ENCODE peak calls at places on chromosomes 3 and 15, in seven cellular contexts. K, L, G, Q, F, W and Z are unnamed samples.

GRCh38 chr3:181313379-181313778 is 323.8 kb upstream of the DNAJC19 start:
- DNase-seq in W (no peak), L (no peak), Q (no peak), F (no peak), G (no peak), K (no peak), Z (no peak)

GRCh38 chr3:839981-840380 is 252.8 kb upstream of the CNTN6 start:
- DNase-seq in L (no peak), F (no peak), G (no peak), W (no peak), K (no peak), Q (no peak), Z (no peak)

GRCh38 chr3:61561374-61562041 is at the start of gene PTPRG:
- DNase-seq in Q (peak; percentile 83), F (no peak), W (no peak), G (peak; percentile 82), K (peak; percentile 69), L (peak; percentile 91), Z (peak; percentile 41)

GRCh38 chr15:37824717-37825382 is 109.6 kb upstream of the TMCO5A start:
- DNase-seq in W (no peak), L (no peak), Q (no peak), F (peak; percentile 23), G (peak; percentile 2), K (peak; percentile 21), Z (no peak)

GRCh38 chr3:20563236-20563635 is 377.2 kb upstream of the SGO1 start:
- DNase-seq in L (no peak), W (no peak), G (no peak), K (no peak), F (no peak), Q (no peak), Z (no peak)

GRCh38 chr15:91116379-91117067 is 16.5 kb downstream of the SV2B start:
- DNase-seq in L (no peak), F (no peak), W (peak; percentile 65), G (peak; percentile 39), K (no peak), Q (no peak), Z (peak; percentile 23)

GRCh38 chr3:22326305-22326704 is 575.3 kb upstream of the ZNF385D start:
- DNase-seq in F (no peak), Q (no peak), L (no peak), G (no peak), W (no peak), K (no peak), Z (no peak)

GRCh38 chr3:179610066-179610465 is 5.5 kb downstream of the NDUFB5 start:
- DNase-seq in L (no peak), Q (no peak), K (no peak), F (no peak), W (no peak), G (no peak), Z (no peak)

GRCh38 chr3:154181127-154181691 is 60.0 kb downstream of the ARHGEF26 start:
- DNase-seq in G (no peak), L (peak; percentile 32), K (no peak), F (no peak), Q (no peak), W (no peak), Z (peak; percentile 74)

GRCh38 chr15:35308802-35309201 is 223.7 kb upstream of the NANOGP8 start:
- DNase-seq in K (no peak), L (no peak), F (no peak), W (no peak), G (no peak), Q (no peak), Z (peak; percentile 37)

GRCh38 chr15:33735143-33735542 is 233.2 kb upstream of the CHRM5 start:
- DNase-seq in K (no peak), L (no peak), F (no peak), G (no peak), Q (no peak), W (no peak), Z (no peak)

GRCh38 chr3:100893108-100893507 is 100.1 kb downstream of the ABI3BP start:
- DNase-seq in L (no peak), F (no peak), Q (no peak), K (no peak), W (no peak), G (no peak), Z (no peak)

GRCh38 chr3:101720851-101721649 is 3.4 kb upstream of the CEP97 start:
- DNase-seq in W (no peak), G (no peak), F (no peak), L (no peak), Q (no peak), K (no peak), Z (no peak)

GRCh38 chr3:171113716-171114115 is 87.2 kb upstream of the SLC2A2 start:
- DNase-seq in K (no peak), F (peak; percentile 17), W (no peak), L (peak; percentile 22), G (peak; percentile 30), Q (no peak), Z (no peak)

GRCh38 chr15:75348563-75349350 is 1.9 kb downstream of the NEIL1 start:
- DNase-seq in L (peak; percentile 79), Q (peak; percentile 66), W (no peak), G (no peak), K (no peak), F (no peak), Z (peak; percentile 67)

GRCh38 chr3:188179006-188179966 is 25.3 kb downstream of the LPP start:
- DNase-seq in G (no peak), L (no peak), F (no peak), Q (no peak), W (no peak), K (no peak), Z (no peak)

GRCh38 chr3:76111808-76112207 is 326.5 kb upstream of the ZNF717 start:
- DNase-seq in W (no peak), L (no peak), G (no peak), K (no peak), Q (no peak), F (no peak), Z (no peak)

GRCh38 chr3:125431391-125431790 is 56.3 kb upstream of the ZNF148 start:
- DNase-seq in F (no peak), L (no peak), K (no peak), Q (no peak), G (no peak), W (no peak), Z (no peak)

GRCh38 chr3:112649478-112649735 is 8.5 kb upstream of the CCDC80 start:
- DNase-seq in F (no peak), Q (no peak), K (no peak), W (no peak), G (no peak), L (no peak), Z (no peak)

GRCh38 chr15:98547741-98548166 is 100.6 kb upstream of the IGF1R start:
- DNase-seq in G (no peak), Q (peak; percentile 58), F (no peak), L (no peak), K (no peak), W (no peak), Z (no peak)
- TF ChIP-seq JUND in G (no peak), Q (no peak), F (no peak), L (no peak), K (no peak), W (no peak), Z (no peak)

GRCh38 chr3:46609944-46610722 is 2.2 kb upstream of the FAM240A start:
- DNase-seq in W (no peak), G (no peak), K (no peak), L (peak; percentile 37), F (no peak), Q (peak; percentile 30), Z (no peak)

GRCh38 chr3:46615050-46615449 is 2.7 kb downstream of the FAM240A start:
- DNase-seq in W (no peak), F (no peak), L (no peak), G (no peak), K (no peak), Q (peak; percentile 35), Z (no peak)

GRCh38 chr3:46609074-46609735 is 3.1 kb upstream of the FAM240A start:
- DNase-seq in W (no peak), F (no peak), K (no peak), G (no peak), L (no peak), Q (peak; percentile 36), Z (no peak)

GRCh38 chr3:46613313-46614005 is 1.1 kb downstream of the FAM240A start:
- DNase-seq in F (no peak), G (no peak), W (no peak), L (no peak), K (no peak), Q (peak; percentile 45), Z (no peak)

GRCh38 chr3:46612324-46612723 is at the start of gene FAM240A:
- DNase-seq in W (no peak), K (no peak), L (no peak), G (no peak), Q (peak; percentile 39), F (no peak), Z (no peak)
- TF ChIP-seq JUND in W (no peak), K (no peak), L (no peak), G (no peak), Q (no peak), F (no peak), Z (no peak)

GRCh38 chr3:78153973-78154372 is 1114.1 kb downstream of the ROBO2 start:
- DNase-seq in W (no peak), F (no peak), G (no peak), Q (no peak), K (no peak), L (no peak), Z (no peak)
- TF ChIP-seq JUND in W (no peak), F (no peak), G (no peak), Q (no peak), K (no peak), L (no peak), Z (no peak)

GRCh38 chr3:40248591-40248990 is 60.9 kb upstream of the EIF1B start:
- DNase-seq in Q (no peak), G (no peak), W (no peak), F (no peak), K (no peak), L (no peak), Z (no peak)
- TF ChIP-seq JUND in Q (no peak), G (no peak), W (no peak), F (no peak), K (no peak), L (no peak), Z (no peak)

GRCh38 chr3:141646760-141647561 is 91.1 kb upstream of the RNF7 start:
- DNase-seq in W (no peak), Q (no peak), F (peak; percentile 73), L (peak; percentile 70), G (peak; percentile 69), K (peak; percentile 66), Z (peak; percentile 96)
- TF ChIP-seq JUND in W (no peak), Q (no peak), F (no peak), L (no peak), G (no peak), K (no peak), Z (no peak)